ENCODE peak calls at places on chromosomes 13 and 19, in seven cellular contexts. O is CD8-positive, alpha-beta memory T cell; C is hepatocyte; X is Peyer's patch; W is HCT116; K is mesenchymal stem cell; E is left ventricle myocardium inferior. U is an unnamed sample.

GRCh38 chr19:33388817-33389573 is 15.5 kb downstream of the CEBPG start:
- DNase-seq in O (peak; percentile 38), C (no peak), X (peak; percentile 43), W (no peak), K (no peak), E (peak; percentile 58), U (no peak)

GRCh38 chr13:39105110-39105509 is 66.9 kb downstream of the NHLRC3 start:
- DNase-seq in O (no peak), C (no peak), X (no peak), W (no peak), K (no peak), E (no peak), U (no peak)

GRCh38 chr19:10289836-10290438 is at the start of gene ICAM5:
- DNase-seq in O (peak; percentile 64), C (no peak), X (no peak), W (peak; percentile 57), K (no peak), E (no peak), U (no peak)

GRCh38 chr13:52994865-52995264 is 33.7 kb upstream of the OLFM4 start:
- DNase-seq in O (no peak), C (no peak), X (no peak), W (no peak), K (no peak), E (no peak), U (no peak)

GRCh38 chr19:29376855-29377354 is 148.9 kb upstream of the VSTM2B start:
- DNase-seq in O (no peak), C (no peak), X (peak; percentile 21), W (no peak), K (no peak), E (no peak), U (no peak)

GRCh38 chr13:109610517-109610916 is 175.9 kb downstream of the IRS2 start:
- DNase-seq in O (peak; percentile 48), C (peak; percentile 28), X (peak; percentile 66), W (peak; percentile 3), K (no peak), E (peak; percentile 43), U (peak; percentile 19)

GRCh38 chr13:31172001-31172400 is 10.3 kb upstream of the HSPH1 start:
- DNase-seq in O (no peak), C (no peak), X (no peak), W (no peak), K (peak; percentile 28), E (no peak), U (no peak)

GRCh38 chr13:92164822-92165221 is 766.4 kb downstream of the GPC5 start:
- DNase-seq in O (no peak), C (no peak), X (no peak), W (no peak), K (no peak), E (no peak), U (no peak)

GRCh38 chr19:52094526-52094925 is 1.0 kb downstream of the ZNF841 start:
- DNase-seq in O (no peak), C (peak; percentile 6), X (no peak), W (no peak), K (peak; percentile 21), E (no peak), U (no peak)

GRCh38 chr13:50303963-50304721 is 288.9 kb downstream of the KCNRG start:
- DNase-seq in O (no peak), C (no peak), X (no peak), W (no peak), K (no peak), E (no peak), U (no peak)

GRCh38 chr19:55384576-55385235 is 614 bp upstream of the TMEM238 start:
- DNase-seq in O (peak; percentile 62), C (no peak), X (no peak), W (no peak), K (no peak), E (no peak), U (no peak)

GRCh38 chr13:102317593-102317992 is 84.3 kb downstream of the FGF14 start:
- DNase-seq in O (no peak), C (peak; percentile 6), X (peak; percentile 65), W (no peak), K (peak; percentile 19), E (peak; percentile 87), U (no peak)

GRCh38 chr13:75391432-75392100 is 90.4 kb downstream of the TBC1D4 start:
- DNase-seq in O (no peak), C (no peak), X (no peak), W (no peak), K (no peak), E (no peak), U (no peak)

GRCh38 chr13:21674271-21675009 is 3.6 kb downstream of the FGF9 start:
- DNase-seq in O (peak; percentile 51), C (peak; percentile 62), X (no peak), W (no peak), K (no peak), E (peak; percentile 41), U (peak; percentile 19)

GRCh38 chr19:8367327-8368001 is 3.5 kb downstream of the ANGPTL4 start:
- DNase-seq in O (no peak), C (peak; percentile 92), X (peak; percentile 84), W (no peak), K (peak; percentile 99), E (peak; percentile 91), U (no peak)

GRCh38 chr13:43293008-43293407 is 269.6 kb downstream of the DNAJC15 start:
- DNase-seq in O (no peak), C (no peak), X (no peak), W (no peak), K (no peak), E (no peak), U (no peak)

GRCh38 chr13:24626449-24626848 is 53.8 kb upstream of the ATP12A start:
- DNase-seq in O (peak; percentile 63), C (no peak), X (peak; percentile 50), W (no peak), K (no peak), E (no peak), U (no peak)

GRCh38 chr13:40780822-40781401 is 8.5 kb upstream of the SLC25A15 start:
- DNase-seq in O (no peak), C (no peak), X (peak; percentile 41), W (peak; percentile 19), K (peak; percentile 44), E (no peak), U (no peak)

GRCh38 chr19:48403606-48404005 is 10.1 kb downstream of the GRIN2D start:
- DNase-seq in O (peak; percentile 73), C (peak; percentile 70), X (peak; percentile 83), W (no peak), K (peak; percentile 76), E (no peak), U (peak; percentile 71)

GRCh38 chr19:50321831-50322230 is 7.3 kb downstream of the KCNC3 start:
- DNase-seq in O (no peak), C (no peak), X (no peak), W (no peak), K (no peak), E (no peak), U (no peak)
- H3K27me3 ChIP-seq in O (peaks cover 11% of the 10 kb centered on the region), C (peaks cover 18% of the 10 kb centered on the region), X (peaks cover 2% of the 10 kb centered on the region), W (no peaks in the 10 kb centered on the region), K (peaks cover 11% of the 10 kb centered on the region), E (peaks cover 45% of the 10 kb centered on the region), U (no peaks in the 10 kb centered on the region)

GRCh38 chr13:112905619-112905989 is 63.4 kb upstream of the MCF2L start:
- DNase-seq in O (no peak), C (no peak), X (no peak), W (no peak), K (no peak), E (no peak), U (no peak)

GRCh38 chr13:112904436-112904960 is 64.5 kb upstream of the MCF2L start:
- DNase-seq in O (no peak), C (no peak), X (no peak), W (no peak), K (no peak), E (no peak), U (no peak)

GRCh38 chr13:112905086-112905485 is 63.9 kb upstream of the MCF2L start:
- DNase-seq in O (no peak), C (no peak), X (no peak), W (no peak), K (no peak), E (no peak), U (no peak)

GRCh38 chr13:112907286-112907685 is 61.7 kb upstream of the MCF2L start:
- DNase-seq in O (no peak), C (no peak), X (no peak), W (no peak), K (no peak), E (no peak), U (no peak)

DNA sequence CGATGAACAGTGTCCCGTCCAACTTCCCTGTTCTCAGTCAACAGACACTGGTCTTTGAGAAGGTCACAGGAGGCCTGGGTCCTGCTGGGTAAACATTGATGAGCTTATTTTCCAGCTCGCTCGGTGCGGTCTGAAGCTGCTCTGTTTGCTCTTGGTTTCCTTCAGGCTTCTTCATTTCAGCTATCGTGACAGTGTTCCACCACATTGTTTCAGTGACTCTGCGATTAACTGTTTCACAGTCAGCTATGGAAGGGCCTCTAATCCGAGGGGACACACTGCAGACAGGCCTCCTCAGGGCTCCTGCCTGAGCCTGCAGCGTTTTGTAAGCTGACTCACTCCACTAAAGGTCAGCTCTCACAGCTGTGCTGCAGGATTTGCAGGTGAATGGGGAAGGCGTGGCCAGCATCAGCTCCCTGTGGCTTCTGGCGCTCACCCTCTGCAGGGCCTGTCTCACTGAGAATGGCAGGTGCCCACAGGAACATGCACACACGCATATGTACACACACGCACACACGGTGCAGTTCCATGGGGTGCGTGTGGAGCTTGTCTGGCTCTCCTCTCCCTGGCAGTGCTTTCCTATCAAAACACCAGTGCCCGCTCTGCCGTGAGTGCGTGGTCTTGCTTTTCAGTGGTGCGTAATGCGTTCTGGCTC is 62.9 kb upstream of the MCF2L start:
- DNase-seq in O (no peak), C (peak; percentile 67), X (peak; percentile 44), W (no peak), K (no peak), E (no peak), U (no peak)
- H3K4me1 ChIP-seq in O (no peaks in the 10 kb centered on the region), C (peaks cover 9% of the 10 kb centered on the region), X (no peaks in the 10 kb centered on the region), W (peaks cover 13% of the 10 kb centered on the region), K (peaks cover 30% of the 10 kb centered on the region), E (no peaks in the 10 kb centered on the region), U (no peaks in the 10 kb centered on the region)

GRCh38 chr19:19489804-19490204 is 25.5 kb downstream of the TSSK6 start:
- DNase-seq in O (no peak), C (peak; percentile 31), X (no peak), W (no peak), K (no peak), E (no peak), U (peak; percentile 26)
- H3K4me3 ChIP-seq in O (peak overlapping the region; percentile 13), C (no peak overlapping the region), X (no peak overlapping the region), W (no peak overlapping the region), K (no peak overlapping the region), E (peak overlapping the region; percentile 46), U (peak overlapping the region; percentile 16)

DNA sequence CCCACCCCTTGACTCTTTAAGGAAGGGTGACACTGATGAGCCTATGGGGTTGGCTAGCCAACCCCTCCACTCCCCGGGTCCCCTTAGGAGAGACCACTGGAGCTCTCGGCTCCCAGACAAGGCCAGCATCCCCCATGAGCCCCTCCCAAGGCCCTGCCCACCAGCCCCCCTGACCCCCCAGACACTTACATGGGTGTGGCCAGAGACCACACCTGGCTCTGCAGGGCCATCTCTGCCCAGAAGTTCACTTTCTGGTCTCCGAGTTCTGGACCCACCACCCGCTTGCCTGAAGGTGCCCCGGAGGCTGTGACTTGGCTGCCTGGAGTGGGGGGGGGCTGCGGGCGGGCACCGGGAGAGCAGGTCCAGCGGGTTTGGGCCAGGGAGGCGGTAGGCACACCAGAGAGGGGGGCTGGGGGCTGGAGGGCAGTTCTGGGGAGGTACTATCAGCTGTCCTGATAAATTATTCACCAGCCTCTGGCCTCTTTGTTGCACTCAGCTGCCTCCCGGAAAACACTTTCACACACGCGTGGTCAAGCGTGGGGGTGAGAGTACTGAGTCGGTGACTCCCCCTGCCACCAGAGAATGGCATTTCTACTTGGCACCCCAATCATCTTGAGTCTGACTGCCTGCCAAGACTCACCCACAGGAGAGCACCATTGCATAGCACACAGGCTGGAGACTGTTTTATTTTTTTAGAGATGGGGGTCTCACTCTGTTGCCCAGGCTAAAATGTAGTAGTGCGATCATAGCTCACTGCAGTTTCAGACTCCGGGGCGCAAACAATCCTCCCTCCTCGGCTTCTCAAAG is at the start of gene PALM3:
- DNase-seq in O (no peak), C (peak; percentile 60), X (no peak), W (no peak), K (no peak), E (no peak), U (no peak)
- H3K27me3 ChIP-seq in O (peaks cover 16% of the 10 kb centered on the region), C (peaks cover 16% of the 10 kb centered on the region), X (peaks cover 3% of the 10 kb centered on the region), W (no peaks in the 10 kb centered on the region), K (peaks cover 30% of the 10 kb centered on the region), E (peaks cover 64% of the 10 kb centered on the region), U (peaks cover 14% of the 10 kb centered on the region)